ENCODE peak calls at places on chromosomes 16 and 17, in five cellular contexts. F is colonic mucosa, A is neural progenitor cell, G is transverse colon, N is RWPE2. V is an unnamed sample. For H3K4me1, the result is how much of the 10 kb centered on the place peaks cover.

GRCh38 chr17:52995127-52995526 is 827.6 kb upstream of the KIF2B start:
- DNase-seq in F (no peak), A (no peak), G (no peak), N (no peak), V (peak)

GRCh38 chr17:12050646-12051225 is 30.1 kb downstream of the MAP2K4 start:
- DNase-seq in F (no peak), A (no peak), G (no peak), N (no peak), V (no peak)

GRCh38 chr17:76307966-76308338 is at the start of gene QRICH2:
- DNase-seq in F (no peak), A (no peak), G (no peak), N (no peak), V (no peak)

GRCh38 chr17:57284583-57284982 is 28.3 kb downstream of the MSI2 start:
- DNase-seq in F (no peak), A (no peak), G (no peak), N (no peak), V (no peak)

GRCh38 chr16:88822281-88823040 is 10.7 kb upstream of the APRT start:
- DNase-seq in F (no peak), A (no peak), G (no peak), N (no peak), V (no peak)

GRCh38 chr16:19745286-19746018 is 27.4 kb downstream of the IQCK start:
- DNase-seq in F (no peak), A (no peak), G (no peak), N (no peak), V (no peak)

GRCh38 chr17:18877104-18877503 is 19.2 kb downstream of the PRPSAP2 start:
- DNase-seq in F (no peak), A (no peak), G (no peak), N (no peak), V (no peak)

GRCh38 chr16:68739964-68740627 is 3.0 kb downstream of the CDH1 start:
- DNase-seq in F (no peak), A (no peak), G (no peak), N (no peak), V (no peak)

GRCh38 chr16:73713301-73713700 is 583.3 kb upstream of the PSMD7 start:
- DNase-seq in F (no peak), A (no peak), G (no peak), N (no peak), V (no peak)

GRCh38 chr17:4839965-4840892 is 7.1 kb downstream of the MINK1 start:
- DNase-seq in F (no peak), A (no peak), G (no peak), N (no peak), V (no peak)

GRCh38 chr17:30413109-30413508 is 34.4 kb downstream of the CPD start:
- DNase-seq in F (no peak), A (no peak), G (no peak), N (no peak), V (no peak)

GRCh38 chr16:85924675-85925074 is 25.7 kb downstream of the IRF8 start:
- DNase-seq in F (no peak), A (no peak), G (no peak), N (no peak), V (no peak)

GRCh38 chr16:87323727-87324410 is 6.7 kb upstream of the C16orf95 start:
- DNase-seq in F (no peak), A (no peak), G (no peak), N (peak), V (no peak)

GRCh38 chr17:79164408-79164807 is 89.8 kb downstream of the ENGASE start:
- DNase-seq in F (no peak), A (no peak), G (no peak), N (no peak), V (no peak)

GRCh38 chr16:483351-484075 is 44.0 kb upstream of the CAPN15 start:
- DNase-seq in F (no peak), A (peak), G (no peak), N (no peak), V (peak)

GRCh38 chr16:69113216-69113615 is 7.8 kb downstream of the HAS3 start:
- DNase-seq in F (no peak), A (no peak), G (no peak), N (peak), V (no peak)

GRCh38 chr16:81737885-81738536 is 41.1 kb upstream of the PLCG2 start:
- DNase-seq in F (peak), A (peak), G (peak), N (peak), V (peak)

GRCh38 chr17:379531-380200 is 27.1 kb upstream of the RPH3AL start:
- DNase-seq in F (no peak), A (no peak), G (no peak), N (peak), V (no peak)

GRCh38 chr16:78764478-78764877 is 665.0 kb downstream of the WWOX start:
- DNase-seq in F (no peak), A (no peak), G (no peak), N (no peak), V (no peak)

GRCh38 chr16:55433535-55433934 is 45.5 kb upstream of the MMP2 start:
- DNase-seq in F (no peak), A (no peak), G (no peak), N (no peak), V (no peak)

GRCh38 chr16:83973077-83973476 is 5.0 kb downstream of the NECAB2 start:
- DNase-seq in F (no peak), A (no peak), G (no peak), N (no peak), V (no peak)

GRCh38 chr17:80885922-80886582 is 105.6 kb upstream of the CHMP6 start:
- DNase-seq in F (no peak), A (no peak), G (no peak), N (peak), V (no peak)
- H3K4me1 ChIP-seq in F (under half), A (under half), G (under half), N (under half), V (under half)

GRCh38 chr17:49015924-49016774 is 19.0 kb downstream of the IGF2BP1 start:
- DNase-seq in F (no peak), A (no peak), G (no peak), N (no peak), V (peak)

GRCh38 chr17:49016775-49017463 is 19.7 kb downstream of the IGF2BP1 start:
- DNase-seq in F (peak), A (no peak), G (peak), N (peak), V (peak)

GRCh38 chr17:49018673-49019215 is 21.6 kb downstream of the IGF2BP1 start:
- DNase-seq in F (no peak), A (peak), G (no peak), N (no peak), V (peak)

GRCh38 chr17:49020609-49021008 is 23.4 kb downstream of the IGF2BP1 start:
- DNase-seq in F (no peak), A (no peak), G (no peak), N (no peak), V (peak)

DNA sequence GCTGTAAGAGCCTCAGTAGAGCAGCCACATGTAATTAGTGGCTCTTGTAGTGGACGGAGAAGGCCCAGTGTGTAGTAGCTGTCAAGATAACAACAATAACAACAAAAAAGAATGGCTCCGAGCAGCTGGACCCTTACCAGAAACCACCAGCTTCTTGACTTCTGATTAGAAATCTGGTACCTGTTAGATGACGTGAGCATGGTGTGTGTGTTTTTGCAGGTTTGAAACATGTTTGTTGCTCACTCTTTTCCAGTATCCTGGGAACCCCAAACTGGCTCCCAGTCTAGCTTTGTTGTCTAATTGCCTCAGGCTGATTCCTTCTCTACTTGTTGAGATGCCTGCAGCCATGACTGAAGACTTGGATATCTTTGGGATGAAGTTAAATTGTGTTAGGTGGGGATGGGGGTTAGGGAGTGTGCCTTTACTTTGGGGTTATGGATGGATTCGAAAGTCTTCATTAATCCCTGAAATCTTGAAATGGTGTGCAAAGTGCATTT is 21.0 kb downstream of the IGF2BP1 start:
- DNase-seq in F (no peak), A (no peak), G (no peak), N (no peak), V (peak)
- H3K27ac ChIP-seq in F (no peak), A (peak), G (no peak), N (no peak), V (no peak)

GRCh38 chr17:72030067-72030899 is 90.5 kb upstream of the SOX9 start:
- DNase-seq in F (peak), A (peak), G (peak), N (no peak), V (peak)
- TF ChIP-seq CTCF in F (peak), A (peak), G (peak), N (no peak), V (peak)

DNA sequence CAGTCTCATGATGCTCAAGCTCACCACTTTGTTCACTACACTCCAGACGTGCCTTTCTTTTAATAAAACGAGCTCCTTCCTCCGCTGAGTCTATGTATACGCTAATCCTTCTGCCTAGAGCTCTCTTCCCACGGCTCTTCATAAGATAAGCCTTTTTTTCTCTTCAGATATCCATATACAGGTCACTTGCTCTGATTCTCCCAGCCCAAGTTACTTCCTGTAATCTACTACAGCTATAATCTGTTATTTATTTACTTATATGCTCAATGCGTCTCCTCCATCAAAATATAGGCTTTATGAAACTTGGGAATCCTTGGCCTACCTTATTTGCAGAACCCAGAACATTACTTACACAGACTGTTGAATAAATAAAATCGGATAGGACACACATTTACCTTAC is 17.4 kb downstream of the C16orf87 start:
- DNase-seq in F (no peak), A (no peak), G (no peak), N (no peak), V (no peak)
- H3K4me1 ChIP-seq in F (under half), A (under half), G (under half), N (under half), V (under half)